ENCODE peak calls at places on chromosomes 1 and 21, in four cellular contexts. N is CD4-positive, alpha-beta T cell; E is breast epithelium; Q is left ventricle myocardium inferior. G is an unnamed sample.

GRCh38 chr1:209585672-209586071 is 2.2 kb downstream of the CAMK1G start:
- DNase-seq in N (no peak), E (no peak), Q (peak; percentile 55), G (no peak)

GRCh38 chr1:204909109-204909508 is 38.4 kb downstream of the NFASC start:
- DNase-seq in Q (no peak), E (no peak), N (no peak), G (no peak)

GRCh38 chr1:233229291-233229690 is 66.2 kb downstream of the PCNX2 start:
- DNase-seq in E (no peak), N (no peak), Q (no peak), G (no peak)

GRCh38 chr1:182910143-182910542 is 42.8 kb downstream of the SHCBP1L start:
- DNase-seq in Q (no peak), N (no peak), E (no peak), G (no peak)

GRCh38 chr1:158002630-158003408 is 9.4 kb downstream of the KIRREL1 start:
- DNase-seq in E (no peak), Q (no peak), N (no peak), G (no peak)

GRCh38 chr1:69568435-69569280 is 936 bp downstream of the LRRC7 start:
- DNase-seq in Q (no peak), N (no peak), E (no peak), G (no peak)

GRCh38 chr21:43597052-43597451 is 62.2 kb downstream of the HSF2BP start:
- DNase-seq in Q (no peak), E (no peak), N (no peak), G (no peak)

GRCh38 chr1:171188388-171189266 is 3.5 kb downstream of the FMO2 start:
- DNase-seq in E (peak; percentile 23), Q (peak; percentile 41), N (peak; percentile 8), G (no peak)

GRCh38 chr1:211024901-211025300 is 109.0 kb downstream of the KCNH1 start:
- DNase-seq in E (no peak), Q (no peak), N (no peak), G (no peak)

GRCh38 chr1:16204216-16204615 is 8.2 kb downstream of the ARHGEF19 start:
- DNase-seq in Q (no peak), E (no peak), N (no peak), G (no peak)

GRCh38 chr1:201748331-201748730 is 80.6 kb upstream of the IPO9 start:
- DNase-seq in N (no peak), Q (no peak), E (no peak), G (no peak)

GRCh38 chr1:150072959-150073358 is 5.4 kb downstream of the VPS45 start:
- DNase-seq in E (no peak), Q (no peak), N (no peak), G (no peak)

GRCh38 chr1:22557341-22557950 is 5.8 kb upstream of the EPHA8 start:
- DNase-seq in N (no peak), E (no peak), Q (no peak), G (no peak)

GRCh38 chr21:41952568-41953248 is 1.1 kb downstream of the C2CD2 start:
- DNase-seq in Q (no peak), E (no peak), N (no peak), G (no peak)

GRCh38 chr1:159867322-159868064 is 5.0 kb upstream of the VSIG8 start:
- DNase-seq in E (peak; percentile 62), Q (no peak), N (no peak), G (no peak)

GRCh38 chr1:24917327-24918074 is 12.6 kb downstream of the RUNX3 start:
- DNase-seq in N (no peak), E (no peak), Q (no peak), G (no peak)

GRCh38 chr1:214124915-214125314 is 137.1 kb downstream of the PROX1 start:
- DNase-seq in E (no peak), Q (no peak), N (no peak), G (no peak)

GRCh38 chr1:203539831-203540546 is 46.0 kb downstream of the OPTC start:
- DNase-seq in N (no peak), E (no peak), Q (no peak), G (no peak)

GRCh38 chr1:13899856-13900255 is 199.9 kb downstream of the PRDM2 start:
- DNase-seq in E (no peak), N (no peak), Q (no peak), G (peak; percentile 16)

GRCh38 chr1:245810181-245810727 is 655.5 kb downstream of the KIF26B start:
- DNase-seq in Q (no peak), N (no peak), E (no peak), G (peak; percentile 67)

GRCh38 chr21:29295066-29295650 is 3.6 kb upstream of the BACH1 start:
- DNase-seq in Q (no peak), E (no peak), N (peak; percentile 18), G (no peak)

GRCh38 chr1:201170533-201171062 is 16.3 kb upstream of the TMEM9 start:
- DNase-seq in E (peak; percentile 97), N (peak; percentile 51), Q (peak; percentile 96), G (no peak)

GRCh38 chr1:77044133-77044849 is 174.9 kb downstream of the PIGK start:
- DNase-seq in Q (no peak), E (no peak), N (no peak), G (no peak)

GRCh38 chr1:22665752-22666151 is 12.7 kb downstream of the C1QB start:
- DNase-seq in E (no peak), Q (no peak), N (no peak), G (no peak)

GRCh38 chr1:159892944-159893343 is 7.0 kb downstream of the CFAP45 start:
- DNase-seq in N (no peak), Q (no peak), E (no peak), G (no peak)

GRCh38 chr1:156670791-156671190 is 6.4 kb downstream of the NES start:
- DNase-seq in Q (no peak), N (no peak), E (no peak), G (no peak)
- H3K27me3 ChIP-seq in Q (no peaks in the 10 kb centered on the region), N (peaks cover 16% of the 10 kb centered on the region), E (no peaks in the 10 kb centered on the region), G (no peaks in the 10 kb centered on the region)

GRCh38 chr1:3075666-3076387 is 6.8 kb downstream of the PRDM16 start:
- DNase-seq in Q (no peak), E (no peak), N (no peak), G (no peak)
- H3K27me3 ChIP-seq in Q (peaks cover 73% of the 10 kb centered on the region), E (peaks cover 72% of the 10 kb centered on the region), N (peaks cover 49% of the 10 kb centered on the region), G (peaks cover 15% of the 10 kb centered on the region)

GRCh38 chr21:46020581-46020980 is 39.0 kb downstream of the COL6A1 start:
- DNase-seq in Q (no peak), E (no peak), N (no peak), G (no peak)
- H3K27me3 ChIP-seq in Q (no peaks in the 10 kb centered on the region), E (no peaks in the 10 kb centered on the region), N (peaks cover 33% of the 10 kb centered on the region), G (no peaks in the 10 kb centered on the region)

GRCh38 chr1:29638281-29638680 is 402.0 kb downstream of the PTPRU start:
- DNase-seq in N (no peak), Q (no peak), E (no peak), G (peak; percentile 46)
- H3K27me3 ChIP-seq in N (no peaks in the 10 kb centered on the region), Q (peaks cover 54% of the 10 kb centered on the region), E (no peaks in the 10 kb centered on the region), G (no peaks in the 10 kb centered on the region)

DNA sequence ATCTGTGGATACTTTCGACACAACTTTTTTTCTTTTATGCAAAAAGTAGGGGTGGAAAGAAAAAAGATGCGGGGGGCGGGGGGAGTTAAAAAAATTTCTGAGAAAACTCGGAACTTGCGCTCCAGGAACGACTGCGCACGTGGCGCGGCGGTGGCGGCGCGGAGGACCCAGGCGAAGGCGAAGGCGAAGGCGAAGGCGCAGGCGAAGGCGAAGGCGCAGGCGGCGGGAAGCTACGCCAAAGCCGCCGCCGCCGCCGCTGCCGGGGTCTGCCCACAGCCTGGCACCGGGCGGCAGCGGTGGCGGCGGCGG is 208 bp upstream of the BARHL2 start:
- DNase-seq in Q (no peak), E (no peak), N (no peak), G (no peak)
- H3K27me3 ChIP-seq in Q (peaks cover 100% of the 10 kb centered on the region), E (peaks cover 96% of the 10 kb centered on the region), N (peaks cover 95% of the 10 kb centered on the region), G (peaks cover 24% of the 10 kb centered on the region)

DNA sequence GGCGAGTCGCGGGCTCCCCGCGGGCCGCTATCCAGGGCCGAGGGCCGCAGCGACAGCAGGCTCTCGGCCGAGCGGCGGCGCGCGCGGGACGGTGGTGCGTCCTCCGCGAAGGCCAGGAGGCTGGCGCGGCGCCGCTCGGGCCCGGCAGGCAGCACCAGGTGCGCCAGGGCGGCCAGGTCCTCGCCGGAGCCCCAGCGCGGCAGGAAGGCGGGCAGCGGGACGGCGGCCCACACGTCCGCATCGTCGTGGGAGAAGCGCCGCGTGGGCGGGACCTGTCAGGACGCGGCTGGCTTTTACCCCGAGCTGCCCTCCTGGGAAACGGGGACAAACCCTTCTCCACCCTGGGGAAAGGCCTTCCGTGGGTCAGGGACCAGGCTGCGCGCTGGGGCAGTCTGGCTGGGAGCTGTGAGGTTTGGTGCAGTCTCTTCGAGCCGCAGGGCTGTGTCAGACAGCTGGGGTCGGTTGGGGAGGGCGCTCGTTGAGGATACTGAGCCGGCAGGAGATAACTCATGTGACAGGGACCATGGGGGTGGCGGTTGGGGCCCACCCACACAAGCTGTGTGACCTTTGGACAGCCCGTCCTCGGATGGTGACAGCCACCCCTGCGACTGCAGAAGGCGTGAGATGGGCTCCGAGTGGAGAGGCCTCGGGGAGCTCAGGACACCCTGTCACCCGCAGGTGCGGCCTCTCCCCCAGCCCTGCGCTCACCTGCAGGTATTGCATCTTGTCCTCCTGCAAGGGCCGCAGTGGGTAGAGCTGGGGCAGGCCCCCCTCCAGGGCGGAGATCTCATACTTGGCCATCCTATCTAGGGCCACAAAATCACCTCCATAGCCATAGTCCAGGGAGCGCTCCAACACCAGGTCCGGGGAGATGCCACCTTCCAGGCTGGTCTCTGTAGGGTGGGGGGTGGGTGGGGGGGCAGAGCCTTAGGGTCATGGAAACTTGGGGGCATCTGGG is 6.0 kb downstream of the HES3 start:
- DNase-seq in Q (no peak), N (no peak), E (no peak), G (no peak)
- H3K27me3 ChIP-seq in Q (peaks cover 97% of the 10 kb centered on the region), N (peaks cover 57% of the 10 kb centered on the region), E (peaks cover 54% of the 10 kb centered on the region), G (no peaks in the 10 kb centered on the region)

GRCh38 chr1:1312450-1313314 is 4.3 kb downstream of the PUSL1 start:
- DNase-seq in Q (no peak), E (no peak), N (no peak), G (no peak)

GRCh38 chr1:1310476-1311053 is 2.2 kb downstream of the PUSL1 start:
- DNase-seq in N (no peak), Q (no peak), E (peak; percentile 60), G (no peak)

GRCh38 chr1:1309525-1310385 is 1.4 kb downstream of the PUSL1 start:
- DNase-seq in Q (no peak), N (no peak), E (no peak), G (no peak)

GRCh38 chr1:1313500-1314236 is 5.3 kb downstream of the PUSL1 start:
- DNase-seq in N (no peak), E (no peak), Q (no peak), G (no peak)

GRCh38 chr1:1311107-1312104 is 3.0 kb downstream of the PUSL1 start:
- DNase-seq in Q (no peak), N (no peak), E (no peak), G (no peak)
- H3K27me3 ChIP-seq in Q (no peaks in the 10 kb centered on the region), N (no peaks in the 10 kb centered on the region), E (no peaks in the 10 kb centered on the region), G (no peaks in the 10 kb centered on the region)

GRCh38 chr1:18284750-18285532 is 177.3 kb downstream of the IGSF21 start:
- DNase-seq in E (no peak), Q (no peak), N (no peak), G (no peak)

GRCh38 chr1:18290740-18291412 is 183.3 kb downstream of the IGSF21 start:
- DNase-seq in N (no peak), Q (no peak), E (no peak), G (no peak)

GRCh38 chr1:18285533-18285924 is 177.9 kb downstream of the IGSF21 start:
- DNase-seq in E (no peak), N (no peak), Q (no peak), G (no peak)

GRCh38 chr1:18289597-18289996 is 182.0 kb downstream of the IGSF21 start:
- DNase-seq in Q (no peak), N (no peak), E (no peak), G (no peak)

GRCh38 chr1:18288609-18289219 is 181.1 kb downstream of the IGSF21 start:
- DNase-seq in N (no peak), E (no peak), Q (no peak), G (no peak)
- H3K27me3 ChIP-seq in N (no peaks in the 10 kb centered on the region), E (peaks cover 41% of the 10 kb centered on the region), Q (peaks cover 98% of the 10 kb centered on the region), G (no peaks in the 10 kb centered on the region)